ENCODE peak calls at places on chromosomes 13 and 19, in eight cellular contexts. W is psoas muscle, M is fibroblast of lung, D is heart left ventricle, N is colonic mucosa, A is breast epithelium, S is ascending aorta, T is thoracic aorta. Q is an unnamed sample. For H3K36me3, the result is how much of the 10 kb centered on the place peaks cover.

GRCh38 chr19:16571689-16572331 is 405 bp downstream of the SLC35E1 start:
- DNase-seq in W (no peak), M (peak), D (peak), N (no peak), A (no peak), S (no peak), T (no peak), Q (no peak)

GRCh38 chr13:39559838-39560237 is 43.2 kb downstream of the LHFPL6 start:
- DNase-seq in W (no peak), M (no peak), D (no peak), N (no peak), A (no peak), S (no peak), T (no peak), Q (no peak)

GRCh38 chr13:113732176-113732960 is 26.7 kb upstream of the TMEM255B start:
- DNase-seq in W (no peak), M (no peak), D (peak), N (no peak), A (no peak), S (no peak), T (no peak), Q (no peak)

GRCh38 chr19:52673014-52673413 is 34.9 kb upstream of the ZNF83 start:
- DNase-seq in W (no peak), M (peak), D (no peak), N (no peak), A (no peak), S (no peak), T (no peak), Q (no peak)

GRCh38 chr13:79541426-79542049 is 60.6 kb downstream of the NDFIP2 start:
- DNase-seq in W (no peak), M (peak), D (no peak), N (no peak), A (no peak), S (no peak), T (no peak), Q (no peak)

GRCh38 chr13:95784161-95784880 is 107.4 kb downstream of the DNAJC3 start:
- DNase-seq in W (no peak), M (peak), D (no peak), N (no peak), A (no peak), S (no peak), T (no peak), Q (no peak)

GRCh38 chr13:26486550-26486949 is 70.9 kb upstream of the WASF3 start:
- DNase-seq in W (no peak), M (no peak), D (no peak), N (no peak), A (no peak), S (no peak), T (no peak), Q (peak)

GRCh38 chr19:40585241-40585640 is 8.6 kb downstream of the SHKBP1 start:
- DNase-seq in W (no peak), M (no peak), D (no peak), N (no peak), A (no peak), S (no peak), T (no peak), Q (no peak)

GRCh38 chr13:69565334-69565733 is 542.3 kb upstream of the ATXN8OS start:
- DNase-seq in W (no peak), M (peak), D (no peak), N (peak), A (no peak), S (no peak), T (no peak), Q (no peak)

GRCh38 chr19:39032164-39032918 is at the start of gene FBXO27:
- DNase-seq in W (peak), M (peak), D (peak), N (peak), A (peak), S (no peak), T (no peak), Q (peak)

GRCh38 chr13:80100636-80101035 is 240.3 kb downstream of the SPRY2 start:
- DNase-seq in W (no peak), M (peak), D (no peak), N (no peak), A (no peak), S (no peak), T (no peak), Q (no peak)

GRCh38 chr13:20387441-20387971 is 138.2 kb downstream of the CRYL1 start:
- DNase-seq in W (no peak), M (peak), D (no peak), N (no peak), A (no peak), S (no peak), T (no peak), Q (no peak)

GRCh38 chr13:73039201-73040108 is 19.4 kb upstream of the KLF5 start:
- DNase-seq in W (no peak), M (no peak), D (no peak), N (no peak), A (no peak), S (no peak), T (no peak), Q (no peak)
- TF ChIP-seq CTCF in W (no peak), M (no peak), D (no peak), N (no peak), A (no peak), S (no peak), T (no peak), Q (no peak)

GRCh38 chr13:42971670-42972355 is 20.2 kb downstream of the EPSTI1 start:
- DNase-seq in W (no peak), M (peak), D (no peak), N (no peak), A (no peak), S (no peak), T (no peak), Q (no peak)
- H3K4me3 ChIP-seq in W (no peak), M (no peak), D (no peak), N (no peak), A (no peak), S (no peak), T (no peak), Q (no peak)

DNA sequence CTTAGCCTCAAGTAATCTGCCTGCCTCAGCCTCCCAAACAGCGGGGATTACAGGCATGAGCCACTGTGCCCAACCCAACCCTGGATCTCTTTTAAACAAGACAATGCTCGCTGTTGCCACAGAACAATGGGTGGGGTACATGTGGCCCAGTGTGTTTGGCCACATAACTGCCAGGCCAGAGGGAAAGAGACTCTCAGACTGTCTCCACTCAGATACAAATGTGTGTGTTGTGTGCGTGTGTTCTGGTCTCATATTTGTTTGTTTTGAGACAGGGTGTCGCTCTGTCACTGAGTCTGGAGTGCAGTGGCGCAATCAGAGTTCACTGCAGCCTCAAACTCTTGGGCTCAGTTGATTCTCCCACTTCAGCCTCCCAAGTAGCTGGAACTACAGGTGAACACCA is 25.8 kb downstream of the LDLR start:
- DNase-seq in W (no peak), M (no peak), D (no peak), N (no peak), A (no peak), S (no peak), T (no peak), Q (no peak)
- H3K36me3 ChIP-seq in W (under half), M (under half), D (under half), N (half or more), A (under half), S (half or more), T (half or more), Q (under half)

GRCh38 chr19:33397536-33398360 is 24.2 kb downstream of the CEBPG start:
- DNase-seq in W (no peak), M (no peak), D (peak), N (no peak), A (no peak), S (no peak), T (no peak), Q (no peak)
- TF ChIP-seq CTCF in W (no peak), M (peak), D (peak), N (no peak), A (no peak), S (no peak), T (no peak), Q (no peak)

DNA sequence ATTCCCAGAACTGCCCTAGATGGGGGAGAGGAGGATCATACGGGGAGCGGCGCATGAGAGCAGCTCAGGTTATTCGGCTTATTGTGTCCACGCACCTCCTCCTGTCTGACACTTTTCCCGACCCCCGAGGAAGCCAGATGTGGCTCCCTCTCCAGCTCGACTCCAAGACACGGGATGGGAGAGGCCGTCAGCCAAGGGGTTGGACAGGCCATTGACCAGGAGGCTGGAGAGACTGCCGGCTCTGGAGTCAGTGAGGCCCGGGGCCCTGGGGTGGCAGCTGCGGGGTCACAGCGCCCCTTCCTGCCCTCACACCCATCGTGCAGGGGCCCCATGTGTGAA is 2.9 kb downstream of the DMKN start:
- DNase-seq in W (no peak), M (no peak), D (no peak), N (no peak), A (no peak), S (no peak), T (no peak), Q (no peak)
- H3K4me3 ChIP-seq in W (no peak), M (no peak), D (no peak), N (no peak), A (peak), S (peak), T (peak), Q (peak)

GRCh38 chr19:47492571-47493377 is 8.8 kb upstream of the KPTN start:
- DNase-seq in W (no peak), M (no peak), D (peak), N (no peak), A (no peak), S (no peak), T (no peak), Q (no peak)

GRCh38 chr19:47493378-47494210 is 9.6 kb upstream of the KPTN start:
- DNase-seq in W (no peak), M (no peak), D (peak), N (no peak), A (no peak), S (no peak), T (no peak), Q (no peak)

GRCh38 chr19:47495478-47496372 is 11.7 kb upstream of the KPTN start:
- DNase-seq in W (no peak), M (no peak), D (peak), N (no peak), A (no peak), S (no peak), T (no peak), Q (no peak)

GRCh38 chr19:47494211-47494547 is 10.2 kb upstream of the KPTN start:
- DNase-seq in W (no peak), M (no peak), D (peak), N (no peak), A (no peak), S (no peak), T (no peak), Q (no peak)

GRCh38 chr19:47494729-47495128 is 10.7 kb upstream of the KPTN start:
- DNase-seq in W (no peak), M (no peak), D (peak), N (peak), A (no peak), S (no peak), T (no peak), Q (no peak)
- H3K36me3 ChIP-seq in W (under half), M (under half), D (under half), N (under half), A (under half), S (half or more), T (half or more), Q (under half)

DNA sequence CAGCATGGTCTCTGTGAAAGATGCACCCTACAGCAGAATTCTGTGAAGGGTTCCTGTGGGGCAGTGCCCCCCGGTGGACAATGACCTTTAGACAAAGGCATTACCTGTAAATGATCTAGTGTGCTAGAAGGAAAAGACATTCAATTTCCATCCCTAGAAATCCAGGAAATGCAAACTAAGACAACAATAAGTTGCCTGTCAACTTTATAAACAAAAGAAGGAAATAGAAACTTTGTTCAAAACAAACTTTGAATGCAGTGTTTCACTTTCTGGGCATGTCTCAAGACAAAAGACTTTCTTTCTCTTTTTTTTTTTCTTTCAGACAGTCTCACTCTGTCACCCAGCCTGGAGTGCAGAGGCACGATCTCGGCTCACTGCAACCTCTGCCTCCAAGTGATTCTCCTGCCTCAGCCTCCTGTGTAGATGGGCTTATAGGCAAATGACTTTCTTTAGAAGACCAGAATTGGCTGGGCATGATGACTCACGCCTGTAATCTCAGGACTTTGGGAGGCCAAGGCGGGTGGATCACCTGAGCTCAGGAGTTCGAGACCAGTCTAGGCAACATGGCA is 15.5 kb downstream of the TEX101 start:
- DNase-seq in W (no peak), M (no peak), D (no peak), N (peak), A (no peak), S (no peak), T (no peak), Q (no peak)
- TF ChIP-seq CTCF in W (no peak), M (no peak), D (no peak), N (no peak), A (no peak), S (no peak), T (no peak), Q (no peak)

GRCh38 chr13:46382224-46382623 is 4.8 kb downstream of the RUBCNL start:
- DNase-seq in W (no peak), M (no peak), D (no peak), N (no peak), A (no peak), S (no peak), T (no peak), Q (no peak)

GRCh38 chr13:46380242-46380641 is 6.8 kb downstream of the RUBCNL start:
- DNase-seq in W (no peak), M (no peak), D (no peak), N (no peak), A (no peak), S (no peak), T (no peak), Q (no peak)

GRCh38 chr13:46377554-46377953 is 9.5 kb downstream of the RUBCNL start:
- DNase-seq in W (no peak), M (no peak), D (no peak), N (peak), A (no peak), S (no peak), T (no peak), Q (no peak)

GRCh38 chr13:46374710-46375109 is 12.3 kb downstream of the RUBCNL start:
- DNase-seq in W (no peak), M (no peak), D (no peak), N (no peak), A (no peak), S (no peak), T (no peak), Q (no peak)

GRCh38 chr13:46378411-46378810 is 8.6 kb downstream of the RUBCNL start:
- DNase-seq in W (no peak), M (no peak), D (no peak), N (no peak), A (no peak), S (no peak), T (no peak), Q (no peak)
- H3K4me3 ChIP-seq in W (no peak), M (no peak), D (no peak), N (no peak), A (no peak), S (no peak), T (no peak), Q (no peak)

GRCh38 chr19:3966051-3967017 is 4.6 kb downstream of the DAPK3 start:
- DNase-seq in W (peak), M (no peak), D (no peak), N (peak), A (no peak), S (no peak), T (no peak), Q (no peak)
- H3K36me3 ChIP-seq in W (under half), M (under half), D (under half), N (under half), A (under half), S (half or more), T (half or more), Q (under half)

DNA sequence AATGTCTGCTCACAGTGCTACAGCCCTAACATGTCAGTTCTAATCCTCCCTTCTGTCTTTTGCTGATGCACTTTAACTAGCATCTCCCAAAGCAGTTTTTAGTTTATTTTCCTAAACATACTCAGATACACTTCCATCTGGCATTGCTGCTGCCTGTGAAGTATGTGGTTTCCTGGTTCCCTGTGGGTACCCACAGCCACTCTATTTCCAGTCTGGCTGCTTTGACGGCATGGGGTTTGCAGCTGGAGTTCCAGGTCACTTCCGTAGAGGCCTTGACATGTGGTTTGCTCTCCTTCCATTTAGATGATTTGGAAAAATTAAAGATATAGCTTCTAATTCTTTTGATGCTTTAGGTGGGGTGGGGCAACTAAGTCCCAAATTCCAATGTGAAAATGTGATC is 375.5 kb downstream of the PCDH20 start:
- DNase-seq in W (no peak), M (peak), D (no peak), N (no peak), A (no peak), S (no peak), T (no peak), Q (no peak)
- TF ChIP-seq CTCF in W (no peak), M (no peak), D (no peak), N (no peak), A (no peak), S (no peak), T (no peak), Q (no peak)

Q was measured in uterus.